ENCODE peak calls at places on chromosomes 5 and 9, in nine cellular contexts. One of them, this sample, is unnamed.

GRCh38 chr9:111828193-111828592 is 33.5 kb upstream of the SHOC1 start:
- DNase-seq in K562: no peak
- DNase-seq in H9: no peak
- DNase-seq in neural progenitor cell: no peak
- DNase-seq in GM23248: peak; percentile 23
- DNase-seq in neuronal stem cell: no peak
- DNase-seq in GM23338: no peak
- DNase-seq in HepG2: no peak
- DNase-seq in mesenchymal stem cell: no peak
- DNase-seq in this sample: peak; percentile 40

GRCh38 chr5:146816775-146817387 is 61.7 kb downstream of the PPP2R2B start:
- DNase-seq in K562: no peak
- DNase-seq in H9: peak; percentile 42
- DNase-seq in neural progenitor cell: no peak
- DNase-seq in GM23248: no peak
- DNase-seq in neuronal stem cell: no peak
- DNase-seq in GM23338: peak; percentile 52
- DNase-seq in HepG2: no peak
- DNase-seq in mesenchymal stem cell: no peak
- DNase-seq in this sample: no peak

GRCh38 chr9:137666950-137667670 is 48.3 kb downstream of the EHMT1 start:
- DNase-seq in K562: no peak
- DNase-seq in H9: peak; percentile 87
- DNase-seq in neural progenitor cell: peak; percentile 89
- DNase-seq in GM23248: no peak
- DNase-seq in neuronal stem cell: peak; percentile 62
- DNase-seq in GM23338: peak; percentile 94
- DNase-seq in HepG2: no peak
- DNase-seq in mesenchymal stem cell: no peak
- DNase-seq in this sample: no peak

GRCh38 chr9:127828262-127829031 is 25.8 kb downstream of the FPGS start:
- DNase-seq in K562: peak; percentile 95
- DNase-seq in H9: peak; percentile 96
- DNase-seq in neural progenitor cell: peak; percentile 96
- DNase-seq in GM23248: peak; percentile 87
- DNase-seq in neuronal stem cell: peak; percentile 78
- DNase-seq in GM23338: peak; percentile 99
- DNase-seq in HepG2: peak; percentile 83
- DNase-seq in mesenchymal stem cell: peak; percentile 87
- DNase-seq in this sample: peak; percentile 36

GRCh38 chr5:157155297-157155696 is 10.8 kb downstream of the GARIN3 start:
- DNase-seq in K562: no peak
- DNase-seq in H9: no peak
- DNase-seq in neural progenitor cell: no peak
- DNase-seq in GM23248: no peak
- DNase-seq in neuronal stem cell: no peak
- DNase-seq in GM23338: no peak
- DNase-seq in HepG2: no peak
- DNase-seq in mesenchymal stem cell: no peak
- DNase-seq in this sample: no peak

GRCh38 chr5:86974910-86975309 is 292.8 kb upstream of the RASA1 start:
- DNase-seq in K562: no peak
- DNase-seq in H9: no peak
- DNase-seq in neural progenitor cell: no peak
- DNase-seq in GM23248: peak; percentile 2
- DNase-seq in neuronal stem cell: no peak
- DNase-seq in GM23338: no peak
- DNase-seq in HepG2: no peak
- DNase-seq in mesenchymal stem cell: peak; percentile 25
- DNase-seq in this sample: no peak

GRCh38 chr9:136506425-136506824 is 23.6 kb upstream of the SEC16A start:
- DNase-seq in K562: no peak
- DNase-seq in H9: no peak
- DNase-seq in neural progenitor cell: no peak
- DNase-seq in GM23248: no peak
- DNase-seq in neuronal stem cell: no peak
- DNase-seq in GM23338: no peak
- DNase-seq in HepG2: no peak
- DNase-seq in mesenchymal stem cell: no peak
- DNase-seq in this sample: no peak

GRCh38 chr5:126398791-126399190 is 24.4 kb upstream of the GRAMD2B start:
- DNase-seq in K562: no peak
- DNase-seq in H9: no peak
- DNase-seq in neural progenitor cell: no peak
- DNase-seq in GM23248: no peak
- DNase-seq in neuronal stem cell: no peak
- DNase-seq in GM23338: no peak
- DNase-seq in HepG2: no peak
- DNase-seq in mesenchymal stem cell: no peak
- DNase-seq in this sample: no peak

GRCh38 chr5:143200781-143201398 is 202.6 kb downstream of the NR3C1 start:
- DNase-seq in K562: peak; percentile 55
- DNase-seq in H9: no peak
- DNase-seq in neural progenitor cell: no peak
- DNase-seq in GM23248: peak; percentile 87
- DNase-seq in neuronal stem cell: no peak
- DNase-seq in GM23338: no peak
- DNase-seq in HepG2: no peak
- DNase-seq in mesenchymal stem cell: peak; percentile 93
- DNase-seq in this sample: no peak

GRCh38 chr5:56314536-56314935 is 81.4 kb upstream of the ANKRD55 start:
- DNase-seq in K562: peak; percentile 72
- DNase-seq in H9: peak; percentile 38
- DNase-seq in neural progenitor cell: peak; percentile 12
- DNase-seq in GM23248: peak; percentile 25
- DNase-seq in neuronal stem cell: no peak
- DNase-seq in GM23338: peak; percentile 70
- DNase-seq in HepG2: peak; percentile 21
- DNase-seq in mesenchymal stem cell: no peak
- DNase-seq in this sample: peak; percentile 7

GRCh38 chr5:180720501-180720900 is 19.4 kb downstream of the OR2Y1 start:
- DNase-seq in K562: no peak
- DNase-seq in H9: no peak
- DNase-seq in neural progenitor cell: no peak
- DNase-seq in GM23248: no peak
- DNase-seq in neuronal stem cell: no peak
- DNase-seq in GM23338: peak; percentile 28
- DNase-seq in HepG2: no peak
- DNase-seq in mesenchymal stem cell: no peak
- DNase-seq in this sample: no peak

GRCh38 chr5:170747851-170748250 is 35.7 kb upstream of the GABRP start:
- DNase-seq in K562: peak; percentile 32
- DNase-seq in H9: peak; percentile 74
- DNase-seq in neural progenitor cell: peak; percentile 73
- DNase-seq in GM23248: peak; percentile 10
- DNase-seq in neuronal stem cell: no peak
- DNase-seq in GM23338: peak; percentile 59
- DNase-seq in HepG2: peak; percentile 15
- DNase-seq in mesenchymal stem cell: peak; percentile 28
- DNase-seq in this sample: no peak

GRCh38 chr5:14469485-14470377 is 111.9 kb upstream of the OTULINL start:
- DNase-seq in K562: no peak
- DNase-seq in H9: no peak
- DNase-seq in neural progenitor cell: no peak
- DNase-seq in GM23248: no peak
- DNase-seq in neuronal stem cell: no peak
- DNase-seq in GM23338: no peak
- DNase-seq in HepG2: no peak
- DNase-seq in mesenchymal stem cell: no peak
- DNase-seq in this sample: no peak
- H3K4me2 ChIP-seq in K562: no peak overlapping the region
- H3K4me2 ChIP-seq in H9: no peak overlapping the region
- H3K4me2 ChIP-seq in neural progenitor cell: no peak overlapping the region
- H3K4me2 ChIP-seq in GM23248: no peak overlapping the region
- H3K4me2 ChIP-seq in neuronal stem cell: no peak overlapping the region
- H3K4me2 ChIP-seq in GM23338: no peak overlapping the region
- H3K4me2 ChIP-seq in HepG2: no peak overlapping the region
- H3K4me2 ChIP-seq in mesenchymal stem cell: no peak overlapping the region
- H3K4me2 ChIP-seq in this sample: no peak overlapping the region

GRCh38 chr9:5846501-5846921 is 13.6 kb upstream of the ERMP1 start:
- DNase-seq in K562: no peak
- DNase-seq in H9: no peak
- DNase-seq in neural progenitor cell: no peak
- DNase-seq in GM23248: peak; percentile 30
- DNase-seq in neuronal stem cell: no peak
- DNase-seq in GM23338: no peak
- DNase-seq in HepG2: no peak
- DNase-seq in mesenchymal stem cell: no peak
- DNase-seq in this sample: peak; percentile 81

GRCh38 chr9:5850735-5851122 is 17.8 kb upstream of the ERMP1 start:
- DNase-seq in K562: no peak
- DNase-seq in H9: no peak
- DNase-seq in neural progenitor cell: no peak
- DNase-seq in GM23248: no peak
- DNase-seq in neuronal stem cell: no peak
- DNase-seq in GM23338: no peak
- DNase-seq in HepG2: no peak
- DNase-seq in mesenchymal stem cell: no peak
- DNase-seq in this sample: no peak

GRCh38 chr9:5846080-5846479 is 13.2 kb upstream of the ERMP1 start:
- DNase-seq in K562: peak; percentile 25
- DNase-seq in H9: no peak
- DNase-seq in neural progenitor cell: no peak
- DNase-seq in GM23248: no peak
- DNase-seq in neuronal stem cell: no peak
- DNase-seq in GM23338: no peak
- DNase-seq in HepG2: no peak
- DNase-seq in mesenchymal stem cell: no peak
- DNase-seq in this sample: no peak

GRCh38 chr9:5851445-5851844 is 18.5 kb upstream of the ERMP1 start:
- DNase-seq in K562: peak; percentile 45
- DNase-seq in H9: no peak
- DNase-seq in neural progenitor cell: no peak
- DNase-seq in GM23248: peak; percentile 77
- DNase-seq in neuronal stem cell: no peak
- DNase-seq in GM23338: no peak
- DNase-seq in HepG2: no peak
- DNase-seq in mesenchymal stem cell: peak; percentile 83
- DNase-seq in this sample: peak; percentile 57

DNA sequence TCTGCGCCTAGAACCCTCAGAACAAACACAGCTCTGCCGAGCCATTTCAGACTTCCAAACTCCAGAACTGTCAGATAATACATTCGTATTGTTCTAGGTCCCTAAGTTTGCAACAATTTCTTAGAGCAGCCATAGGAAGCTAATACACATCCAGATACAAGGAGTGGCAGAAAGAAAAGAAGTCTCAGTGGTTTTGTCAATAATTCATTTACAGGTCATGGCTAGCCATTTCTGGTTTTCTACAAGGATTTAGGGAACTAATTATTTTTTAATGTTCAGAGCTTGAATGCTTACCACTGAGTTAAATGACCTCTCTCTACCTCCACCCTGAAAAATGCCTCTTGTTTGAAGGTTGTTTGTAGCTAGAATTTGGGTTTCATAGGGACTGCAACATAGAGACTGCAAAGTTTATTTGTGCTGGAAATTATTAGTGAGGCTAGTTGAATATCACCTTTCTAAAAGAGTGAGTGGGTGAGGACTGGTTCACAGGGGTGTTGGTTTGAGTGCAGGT is 15.5 kb upstream of the ERMP1 start:
- DNase-seq in K562: no peak
- DNase-seq in H9: no peak
- DNase-seq in neural progenitor cell: no peak
- DNase-seq in GM23248: no peak
- DNase-seq in neuronal stem cell: no peak
- DNase-seq in GM23338: no peak
- DNase-seq in HepG2: no peak
- DNase-seq in mesenchymal stem cell: no peak
- DNase-seq in this sample: no peak
- H3K4me2 ChIP-seq in K562: no peak overlapping the region
- H3K4me2 ChIP-seq in H9: no peak overlapping the region
- H3K4me2 ChIP-seq in neural progenitor cell: no peak overlapping the region
- H3K4me2 ChIP-seq in GM23248: no peak overlapping the region
- H3K4me2 ChIP-seq in neuronal stem cell: no peak overlapping the region
- H3K4me2 ChIP-seq in GM23338: no peak overlapping the region
- H3K4me2 ChIP-seq in HepG2: no peak overlapping the region
- H3K4me2 ChIP-seq in mesenchymal stem cell: no peak overlapping the region
- H3K4me2 ChIP-seq in this sample: no peak overlapping the region

DNA sequence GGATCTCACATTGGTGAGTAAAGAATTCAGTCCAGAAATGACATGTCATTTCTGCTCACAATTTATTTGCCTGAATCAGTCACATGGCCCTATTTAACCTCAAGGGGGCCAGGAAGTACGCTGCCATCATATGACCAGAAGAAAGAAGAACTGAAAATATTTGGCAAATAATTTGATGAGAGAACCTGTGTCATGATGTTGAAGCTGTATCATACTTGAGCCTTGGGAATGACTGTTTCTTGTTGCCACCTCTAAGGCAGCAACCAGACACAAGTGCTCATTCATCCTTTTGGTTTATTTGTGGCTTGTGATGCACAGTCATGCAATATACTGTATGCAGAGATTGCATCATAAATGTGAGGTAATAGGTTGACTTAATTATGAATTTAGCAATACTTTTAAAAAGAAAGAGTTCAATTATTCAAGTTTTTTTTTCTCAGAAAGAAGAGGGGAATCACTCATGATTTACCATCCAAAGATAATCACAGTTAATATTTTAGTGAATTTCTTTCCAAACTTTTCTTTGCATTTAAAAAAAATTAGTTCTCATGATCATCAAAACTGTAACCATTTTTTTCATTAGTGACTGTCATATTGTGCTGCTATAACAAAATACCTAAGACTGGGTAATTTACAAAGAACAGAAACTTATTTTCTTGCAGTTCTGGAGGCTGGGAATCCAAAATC is 8.2 kb upstream of the ZFYVE16 start:
- DNase-seq in K562: no peak
- DNase-seq in H9: no peak
- DNase-seq in neural progenitor cell: no peak
- DNase-seq in GM23248: peak; percentile 88
- DNase-seq in neuronal stem cell: no peak
- DNase-seq in GM23338: no peak
- DNase-seq in HepG2: peak; percentile 11
- DNase-seq in mesenchymal stem cell: peak; percentile 78
- DNase-seq in this sample: peak; percentile 8
- H3K4me2 ChIP-seq in K562: peak overlapping the region; percentile 3
- H3K4me2 ChIP-seq in H9: no peak overlapping the region
- H3K4me2 ChIP-seq in neural progenitor cell: no peak overlapping the region
- H3K4me2 ChIP-seq in GM23248: no peak overlapping the region
- H3K4me2 ChIP-seq in neuronal stem cell: no peak overlapping the region
- H3K4me2 ChIP-seq in GM23338: no peak overlapping the region
- H3K4me2 ChIP-seq in HepG2: no peak overlapping the region
- H3K4me2 ChIP-seq in mesenchymal stem cell: no peak overlapping the region
- H3K4me2 ChIP-seq in this sample: no peak overlapping the region

GRCh38 chr5:499233-500209 is 24.7 kb downstream of the SLC9A3 start:
- DNase-seq in K562: no peak
- DNase-seq in H9: no peak
- DNase-seq in neural progenitor cell: no peak
- DNase-seq in GM23248: no peak
- DNase-seq in neuronal stem cell: no peak
- DNase-seq in GM23338: no peak
- DNase-seq in HepG2: no peak
- DNase-seq in mesenchymal stem cell: no peak
- DNase-seq in this sample: no peak
- H3K4me2 ChIP-seq in K562: no peak overlapping the region
- H3K4me2 ChIP-seq in H9: no peak overlapping the region
- H3K4me2 ChIP-seq in neural progenitor cell: no peak overlapping the region
- H3K4me2 ChIP-seq in GM23248: no peak overlapping the region
- H3K4me2 ChIP-seq in neuronal stem cell: no peak overlapping the region
- H3K4me2 ChIP-seq in GM23338: no peak overlapping the region
- H3K4me2 ChIP-seq in HepG2: no peak overlapping the region
- H3K4me2 ChIP-seq in mesenchymal stem cell: no peak overlapping the region
- H3K4me2 ChIP-seq in this sample: no peak overlapping the region

This sample was measured in PC-3.